ENCODE peak calls at places on chromosomes 2 and 18, in six cellular contexts. Z is tibial nerve, B is tibial artery, I is OCI-LY7, T is cardiac muscle cell, K is kidney epithelial cell. A is an unnamed sample.
A peak's percentile ranks its signal among the peaks of the same experiment; 100 is the strongest.

GRCh38 chr2:210199854-210200253 is 25.4 kb downstream of the ACADL start:
- DNase-seq in Z (no peak), B (no peak), I (no peak), T (no peak), K (no peak), A (no peak)

GRCh38 chr18:62610509-62611394 is 87.9 kb downstream of the ZCCHC2 start:
- DNase-seq in Z (no peak), B (no peak), I (no peak), T (no peak), K (no peak), A (peak; percentile 63)

GRCh38 chr2:127106457-127106997 is 427 bp downstream of the BIN1 start:
- DNase-seq in Z (no peak), B (no peak), I (no peak), T (no peak), K (no peak), A (no peak)

GRCh38 chr18:56060967-56061541 is 473.1 kb upstream of the TCF4 start:
- DNase-seq in Z (no peak), B (no peak), I (no peak), T (no peak), K (no peak), A (no peak)

GRCh38 chr2:197097578-197098366 is 171.3 kb upstream of the PGAP1 start:
- DNase-seq in Z (peak; percentile 28), B (no peak), I (no peak), T (peak; percentile 13), K (peak; percentile 38), A (no peak)

GRCh38 chr18:6333981-6334380 is 80.7 kb downstream of the L3MBTL4 start:
- DNase-seq in Z (no peak), B (no peak), I (no peak), T (no peak), K (no peak), A (no peak)

GRCh38 chr2:37387143-37387835 is 42.9 kb downstream of the QPCT start:
- DNase-seq in Z (no peak), B (no peak), I (no peak), T (no peak), K (no peak), A (no peak)

GRCh38 chr2:185502351-185502750 is 236.3 kb upstream of the FSIP2 start:
- DNase-seq in Z (no peak), B (no peak), I (no peak), T (no peak), K (no peak), A (no peak)

GRCh38 chr2:198774576-198774975 is 683.2 kb downstream of the SATB2 start:
- DNase-seq in Z (no peak), B (no peak), I (no peak), T (no peak), K (no peak), A (no peak)

GRCh38 chr18:60663060-60663989 is 290.8 kb upstream of the MC4R start:
- DNase-seq in Z (no peak), B (no peak), I (no peak), T (no peak), K (no peak), A (peak; percentile 40)

GRCh38 chr2:68182902-68183301 is 25.2 kb downstream of the PNO1 start:
- DNase-seq in Z (no peak), B (no peak), I (no peak), T (no peak), K (no peak), A (no peak)

GRCh38 chr2:68177541-68177940 is 19.9 kb downstream of the PNO1 start:
- DNase-seq in Z (no peak), B (no peak), I (no peak), T (no peak), K (no peak), A (no peak)

GRCh38 chr2:68172990-68173715 is 15.5 kb downstream of the PNO1 start:
- DNase-seq in Z (no peak), B (no peak), I (no peak), T (no peak), K (no peak), A (no peak)

GRCh38 chr2:68178432-68178831 is 20.7 kb downstream of the PNO1 start:
- DNase-seq in Z (no peak), B (no peak), I (no peak), T (no peak), K (no peak), A (no peak)
- H3K36me3 ChIP-seq in Z (peaks cover 4% of the 10 kb centered on the region), B (peaks cover 19% of the 10 kb centered on the region), I (peaks cover 97% of the 10 kb centered on the region), T (peaks cover 21% of the 10 kb centered on the region), K (no peaks in the 10 kb centered on the region), A (no peaks in the 10 kb centered on the region)

DNA sequence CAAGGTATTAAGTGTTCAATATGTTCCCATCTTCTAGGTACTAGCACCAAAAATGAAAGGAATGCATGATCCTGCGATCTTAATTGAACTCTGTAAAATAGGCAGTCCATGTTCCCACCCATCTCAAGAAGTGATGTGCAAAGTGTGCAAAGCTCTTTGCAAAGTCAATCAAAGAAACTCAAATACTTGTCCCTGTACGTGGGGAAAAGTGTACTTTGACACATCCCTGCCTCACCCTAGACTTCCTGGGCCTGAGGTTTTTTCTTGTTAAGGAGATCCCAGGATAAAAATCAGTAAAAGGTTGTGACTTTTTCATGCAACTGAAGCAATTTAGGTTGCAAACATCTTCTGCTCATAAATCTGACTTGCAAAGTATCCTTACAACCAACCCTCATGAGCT is 25.3 kb downstream of the HNRNPA3 start:
- DNase-seq in Z (no peak), B (no peak), I (no peak), T (no peak), K (no peak), A (no peak)
- H3K36me3 ChIP-seq in Z (no peaks in the 10 kb centered on the region), B (peaks cover 11% of the 10 kb centered on the region), I (peaks cover 69% of the 10 kb centered on the region), T (peaks cover 13% of the 10 kb centered on the region), K (no peaks in the 10 kb centered on the region), A (peaks cover 5% of the 10 kb centered on the region)

DNA sequence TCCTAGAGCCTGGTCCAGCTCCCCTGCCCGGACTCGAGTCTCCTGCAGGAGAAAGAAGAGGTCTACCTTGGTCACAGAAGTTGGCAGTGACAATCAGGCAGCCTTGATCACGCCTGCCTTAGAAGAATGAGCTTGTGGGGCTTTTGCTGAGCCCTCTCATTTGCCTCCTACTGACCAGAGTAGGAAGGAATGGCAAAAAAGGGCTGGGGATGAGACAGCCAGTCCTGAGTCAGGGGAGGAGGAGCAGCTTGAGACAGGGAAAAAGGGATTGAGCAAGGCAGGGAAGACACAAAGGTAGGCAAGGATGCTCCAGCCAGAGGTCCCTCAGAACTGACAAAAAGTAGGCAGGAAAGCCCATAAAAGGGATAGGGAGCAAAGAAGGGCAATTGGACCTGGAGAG is 6.0 kb downstream of the WDR54 start:
- DNase-seq in Z (no peak), B (no peak), I (no peak), T (no peak), K (no peak), A (no peak)
- H3K36me3 ChIP-seq in Z (peaks cover 8% of the 10 kb centered on the region), B (peaks cover 11% of the 10 kb centered on the region), I (peaks cover 7% of the 10 kb centered on the region), T (peaks cover 38% of the 10 kb centered on the region), K (peaks cover 2% of the 10 kb centered on the region), A (peaks cover 3% of the 10 kb centered on the region)

GRCh38 chr2:201132518-201132917 is 16.6 kb downstream of the CFLAR start:
- DNase-seq in Z (no peak), B (no peak), I (peak; percentile 28), T (no peak), K (no peak), A (no peak)
- H3K36me3 ChIP-seq in Z (peaks cover 12% of the 10 kb centered on the region), B (peaks cover 31% of the 10 kb centered on the region), I (peaks cover 55% of the 10 kb centered on the region), T (no peaks in the 10 kb centered on the region), K (peaks cover 1% of the 10 kb centered on the region), A (peaks cover 12% of the 10 kb centered on the region)

GRCh38 chr2:238182362-238182761 is 21.1 kb downstream of the ILKAP start:
- DNase-seq in Z (no peak), B (no peak), I (no peak), T (no peak), K (no peak), A (no peak)
- H3K36me3 ChIP-seq in Z (peaks cover 43% of the 10 kb centered on the region), B (peaks cover 99% of the 10 kb centered on the region), I (peaks cover 98% of the 10 kb centered on the region), T (peaks cover 77% of the 10 kb centered on the region), K (peaks cover 1% of the 10 kb centered on the region), A (peaks cover 100% of the 10 kb centered on the region)

DNA sequence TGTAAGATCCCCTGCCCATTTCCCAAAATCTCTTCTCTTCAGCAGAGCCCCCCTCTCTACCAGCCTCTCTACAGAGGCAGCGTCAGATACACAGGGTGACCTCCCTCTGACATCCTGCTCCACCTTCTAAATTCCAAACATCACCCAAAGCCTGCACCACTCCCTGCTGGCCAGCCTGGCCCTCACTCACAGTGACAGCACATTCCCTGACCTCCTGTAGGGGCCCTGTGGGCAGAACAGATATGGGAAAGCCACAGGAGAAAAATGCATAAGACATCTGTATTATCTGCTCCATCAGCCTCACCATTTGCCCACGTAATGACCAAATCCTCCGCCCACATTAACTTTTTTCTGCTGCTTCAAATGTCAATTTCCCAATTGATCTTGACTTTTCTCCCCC is 40.6 kb downstream of the TRABD2A start:
- DNase-seq in Z (no peak), B (no peak), I (no peak), T (peak; percentile 7), K (no peak), A (no peak)
- H3K36me3 ChIP-seq in Z (no peaks in the 10 kb centered on the region), B (no peaks in the 10 kb centered on the region), I (no peaks in the 10 kb centered on the region), T (no peaks in the 10 kb centered on the region), K (no peaks in the 10 kb centered on the region), A (no peaks in the 10 kb centered on the region)

GRCh38 chr2:221524158-221524557 is 47.9 kb downstream of the EPHA4 start:
- DNase-seq in Z (no peak), B (no peak), I (no peak), T (no peak), K (no peak), A (no peak)

GRCh38 chr2:221530653-221531037 is 41.5 kb downstream of the EPHA4 start:
- DNase-seq in Z (no peak), B (no peak), I (no peak), T (no peak), K (no peak), A (no peak)

GRCh38 chr2:221529177-221529942 is 42.7 kb downstream of the EPHA4 start:
- DNase-seq in Z (no peak), B (no peak), I (no peak), T (no peak), K (no peak), A (no peak)

GRCh38 chr2:221529943-221530652 is 42.0 kb downstream of the EPHA4 start:
- DNase-seq in Z (no peak), B (no peak), I (no peak), T (no peak), K (peak; percentile 63), A (no peak)

GRCh38 chr2:221527759-221528444 is 44.2 kb downstream of the EPHA4 start:
- DNase-seq in Z (no peak), B (no peak), I (no peak), T (no peak), K (no peak), A (no peak)
- H3K36me3 ChIP-seq in Z (no peaks in the 10 kb centered on the region), B (no peaks in the 10 kb centered on the region), I (no peaks in the 10 kb centered on the region), T (no peaks in the 10 kb centered on the region), K (no peaks in the 10 kb centered on the region), A (no peaks in the 10 kb centered on the region)